ENCODE peak calls at places on chromosomes 5 and 9, in five cellular contexts. V is PC-3, H is MCF 10A, O is body of pancreas, C is heart left ventricle. E is an unnamed sample.

GRCh38 chr9:124286292-124286931 is 28.7 kb downstream of the NEK6 start:
- DNase-seq in V (no peak), H (no peak), O (peak; percentile 44), C (no peak), E (peak; percentile 88)

GRCh38 chr9:22041792-22042191 is 32.7 kb upstream of the CDKN2B start:
- DNase-seq in V (peak; percentile 89), H (no peak), O (peak; percentile 86), C (no peak), E (no peak)

GRCh38 chr5:36441215-36441614 is 139.5 kb upstream of the RANBP3L start:
- DNase-seq in V (no peak), H (no peak), O (no peak), C (no peak), E (no peak)

GRCh38 chr5:151651997-151652645 is 34.6 kb downstream of the SPARC start:
- DNase-seq in V (peak; percentile 91), H (peak; percentile 94), O (peak; percentile 78), C (peak; percentile 74), E (peak; percentile 85)

GRCh38 chr5:157365732-157366131 is 94.3 kb upstream of the NIPAL4 start:
- DNase-seq in V (no peak), H (no peak), O (no peak), C (no peak), E (no peak)

GRCh38 chr9:85914108-85914507 is 26.8 kb upstream of the NAA35 start:
- DNase-seq in V (no peak), H (no peak), O (no peak), C (no peak), E (no peak)

GRCh38 chr5:14144586-14145355 is 1.6 kb downstream of the TRIO start:
- DNase-seq in V (peak; percentile 88), H (peak; percentile 83), O (peak; percentile 58), C (peak; percentile 66), E (peak; percentile 88)

GRCh38 chr5:126383246-126383645 is 40.0 kb upstream of the GRAMD2B start:
- DNase-seq in V (peak; percentile 81), H (no peak), O (no peak), C (no peak), E (no peak)

GRCh38 chr9:87778996-87779395 is 53.1 kb downstream of the CTSL start:
- DNase-seq in V (no peak), H (no peak), O (no peak), C (no peak), E (no peak)

GRCh38 chr5:6568909-6569308 is 63.9 kb downstream of the NSUN2 start:
- DNase-seq in V (no peak), H (no peak), O (no peak), C (no peak), E (no peak)

GRCh38 chr5:174922955-174923354 is 198.6 kb downstream of the MSX2 start:
- DNase-seq in V (no peak), H (no peak), O (no peak), C (no peak), E (no peak)

GRCh38 chr9:91071185-91071990 is 269.8 kb downstream of the SYK start:
- DNase-seq in V (peak; percentile 75), H (peak; percentile 94), O (no peak), C (no peak), E (peak; percentile 37)

GRCh38 chr9:126661521-126662251 is 48.0 kb downstream of the LMX1B start:
- DNase-seq in V (peak; percentile 79), H (peak; percentile 35), O (peak; percentile 23), C (no peak), E (no peak)

GRCh38 chr5:96312383-96312782 is 120.7 kb downstream of the PCSK1 start:
- DNase-seq in V (no peak), H (no peak), O (no peak), C (no peak), E (peak; percentile 21)

GRCh38 chr9:98917691-98918487 is 25.8 kb upstream of the COL15A1 start:
- DNase-seq in V (no peak), H (no peak), O (peak; percentile 88), C (peak; percentile 28), E (no peak)

GRCh38 chr5:51968756-51969155 is 585.5 kb downstream of the ISL1 start:
- DNase-seq in V (no peak), H (no peak), O (no peak), C (no peak), E (no peak)

GRCh38 chr9:126050605-126050990 is 276.0 kb upstream of the MVB12B start:
- DNase-seq in V (no peak), H (no peak), O (no peak), C (no peak), E (no peak)

GRCh38 chr5:59640411-59640810 is 253.1 kb downstream of the PDE4D start:
- DNase-seq in V (peak; percentile 60), H (peak; percentile 42), O (no peak), C (peak; percentile 11), E (no peak)

DNA sequence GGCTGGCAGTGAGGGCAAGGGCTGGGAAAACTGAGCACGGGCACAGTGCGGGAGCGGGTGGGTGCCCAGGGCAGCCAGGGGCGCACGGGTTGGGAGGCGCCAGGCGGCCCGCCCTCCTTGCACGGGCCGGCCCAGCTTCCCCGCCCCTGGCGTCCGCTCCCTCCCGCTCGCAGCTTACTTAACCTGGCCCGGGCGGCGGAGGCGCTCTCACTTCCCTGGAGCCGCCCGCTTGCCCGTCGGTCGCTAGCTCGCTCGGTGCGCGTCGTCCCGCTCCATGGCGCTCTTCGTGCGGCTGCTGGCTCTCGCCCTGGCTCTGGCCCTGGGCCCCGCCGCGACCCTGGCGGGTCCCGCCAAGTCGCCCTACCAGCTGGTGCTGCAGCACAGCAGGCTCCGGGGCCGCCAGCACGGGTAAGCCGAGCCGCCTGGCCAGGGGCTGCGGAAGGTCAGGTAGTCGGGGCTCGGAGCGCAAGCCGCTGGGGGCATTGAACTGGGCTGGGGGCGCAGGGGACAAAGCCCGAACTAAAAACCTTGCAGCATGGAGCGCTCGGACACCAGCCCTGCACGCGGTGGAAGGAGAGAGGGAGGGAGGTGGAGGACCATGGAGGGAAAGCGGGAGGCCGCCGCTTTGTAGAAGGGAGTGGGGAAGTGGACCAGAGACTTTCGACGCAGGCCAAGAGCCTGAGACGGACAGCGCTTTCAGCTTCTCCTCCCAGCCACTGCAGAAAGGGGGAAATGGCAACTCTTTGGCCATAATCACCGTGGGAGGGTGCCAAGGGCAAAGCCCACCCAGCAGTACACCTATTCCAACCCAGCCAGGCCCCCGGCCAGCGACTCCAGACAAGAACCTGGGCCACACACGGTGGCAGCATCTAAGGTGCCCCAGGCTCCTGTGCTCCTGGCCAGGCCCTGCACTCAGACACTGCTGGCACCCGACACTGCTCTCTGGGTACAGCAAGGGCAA is at the start of gene TGFBI:
- DNase-seq in V (peak; percentile 42), H (peak; percentile 87), O (peak; percentile 69), C (peak; percentile 82), E (peak; percentile 40)
- TF ChIP-seq CTCF in V (no peak), H (no peak), O (no peak), C (peak; percentile 12), E (no peak)

DNA sequence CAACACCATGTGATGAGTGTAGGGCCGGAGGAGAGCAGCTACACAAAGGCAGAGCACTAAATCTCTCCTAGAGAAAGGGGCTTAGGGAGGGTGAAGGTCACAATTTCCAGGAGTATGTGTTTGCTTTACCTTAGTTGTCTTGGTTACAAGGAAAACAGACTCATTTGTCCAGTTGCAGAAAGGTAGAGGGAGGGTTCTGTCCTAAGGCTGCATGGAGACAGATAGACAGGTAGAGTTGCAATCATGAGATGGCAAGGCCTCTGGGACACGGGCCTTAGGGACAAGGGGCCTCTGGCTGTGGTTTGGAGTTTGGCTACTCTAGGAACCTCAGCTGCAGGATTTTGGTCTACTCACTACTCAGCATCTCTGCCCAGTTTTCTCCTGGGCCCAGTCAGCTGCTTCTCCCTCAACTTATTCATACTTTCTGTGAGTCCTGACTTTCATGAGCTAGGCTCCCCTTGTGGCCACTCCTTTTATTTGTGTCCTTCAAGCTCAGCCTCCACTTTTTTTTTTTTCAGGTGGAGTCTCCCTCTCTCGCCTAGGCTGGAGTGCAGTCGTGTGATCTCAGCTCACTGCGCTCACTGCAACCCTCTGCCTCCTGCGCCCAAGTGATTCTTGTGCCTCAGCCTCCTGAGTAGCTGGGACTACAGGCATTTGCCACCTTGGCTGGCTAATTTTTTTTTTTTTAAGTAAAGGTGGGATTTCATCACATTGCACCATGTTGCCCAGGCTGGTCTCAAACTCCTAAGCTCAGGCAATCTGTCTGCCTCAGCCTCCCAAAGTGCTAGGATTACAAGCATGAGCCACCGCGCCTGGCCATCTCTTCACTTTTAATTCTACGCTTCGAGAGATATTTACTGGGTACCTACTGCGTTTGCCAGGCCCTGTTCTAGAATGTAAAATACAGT is 76.6 kb downstream of the PTPDC1 start:
- DNase-seq in V (no peak), H (no peak), O (no peak), C (no peak), E (no peak)
- TF ChIP-seq CTCF in V (peak; percentile 18), H (no peak), O (no peak), C (no peak), E (no peak)

GRCh38 chr5:627840-628239 is 15.7 kb downstream of the CEP72 start:
- DNase-seq in V (no peak), H (no peak), O (no peak), C (no peak), E (no peak)
- TF ChIP-seq CTCF in V (no peak), H (no peak), O (no peak), C (no peak), E (no peak)

GRCh38 chr9:136108648-136109266 is 9.9 kb downstream of the TMEM250 start:
- DNase-seq in V (no peak), H (no peak), O (no peak), C (no peak), E (no peak)

GRCh38 chr9:136111910-136112309 is 6.8 kb downstream of the TMEM250 start:
- DNase-seq in V (no peak), H (no peak), O (no peak), C (no peak), E (no peak)

GRCh38 chr9:136111190-136111589 is 7.5 kb downstream of the TMEM250 start:
- DNase-seq in V (no peak), H (no peak), O (no peak), C (no peak), E (no peak)

GRCh38 chr9:136109351-136110081 is 9.2 kb downstream of the TMEM250 start:
- DNase-seq in V (peak; percentile 89), H (peak; percentile 91), O (peak; percentile 94), C (peak; percentile 91), E (peak; percentile 96)

GRCh38 chr9:136110082-136111061 is 8.3 kb downstream of the TMEM250 start:
- DNase-seq in V (peak; percentile 19), H (no peak), O (no peak), C (no peak), E (peak; percentile 80)
- TF ChIP-seq CTCF in V (peak; percentile 26), H (no peak), O (no peak), C (no peak), E (peak; percentile 20)

DNA sequence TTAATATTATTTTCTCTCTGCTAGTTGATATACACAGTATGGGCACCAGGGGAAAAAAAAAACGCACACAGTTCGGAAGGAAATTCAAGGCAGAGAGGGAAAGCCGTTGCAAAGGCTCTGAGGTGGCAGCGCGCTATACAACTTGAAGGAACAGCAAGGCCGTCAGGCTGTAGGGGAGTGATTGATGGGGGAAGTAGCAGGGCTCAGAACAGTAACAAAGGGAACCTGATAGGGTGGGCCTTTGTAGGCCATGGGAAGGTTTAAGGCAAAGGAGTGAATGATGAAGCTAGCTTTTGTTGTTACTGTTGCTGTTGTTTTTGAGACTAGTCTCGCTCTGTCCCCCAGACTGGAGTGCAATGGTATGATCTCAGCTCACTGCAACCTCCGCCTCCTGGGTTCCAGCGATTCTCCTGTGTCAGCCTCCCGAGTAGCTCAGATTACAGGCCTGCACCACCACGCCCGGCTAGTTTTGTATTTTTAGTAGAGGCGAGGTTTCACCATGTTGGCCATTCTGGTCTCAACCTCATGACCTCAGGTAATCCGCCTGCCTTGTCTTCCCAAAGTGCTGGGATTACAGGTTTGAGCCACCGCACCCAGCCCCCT is 27.0 kb downstream of the AQP7 start:
- DNase-seq in V (no peak), H (no peak), O (no peak), C (no peak), E (no peak)
- TF ChIP-seq CTCF in V (no peak), H (no peak), O (no peak), C (no peak), E (no peak)

E was measured in GM12865.